ENCODE peak calls at places on chromosomes 2 and 18, in five cellular contexts. One of them, this sample, is unnamed.

GRCh38 chr2:1769703-1770422 is 25.5 kb upstream of the PXDN start:
- DNase-seq in AG04449: no peak
- DNase-seq in body of pancreas: peak
- DNase-seq in A549: peak
- DNase-seq in psoas muscle: peak
- DNase-seq in this sample: peak

GRCh38 chr2:96404446-96405373 is 69.1 kb downstream of the NCAPH start:
- DNase-seq in AG04449: no peak
- DNase-seq in body of pancreas: peak
- DNase-seq in A549: no peak
- DNase-seq in psoas muscle: peak
- DNase-seq in this sample: no peak

GRCh38 chr2:219538488-219539294 is 4.9 kb downstream of the CHPF start:
- DNase-seq in AG04449: no peak
- DNase-seq in body of pancreas: no peak
- DNase-seq in A549: no peak
- DNase-seq in psoas muscle: no peak
- DNase-seq in this sample: no peak

GRCh38 chr2:145100301-145100700 is 580.4 kb upstream of the ZEB2 start:
- DNase-seq in AG04449: no peak
- DNase-seq in body of pancreas: no peak
- DNase-seq in A549: no peak
- DNase-seq in psoas muscle: no peak
- DNase-seq in this sample: no peak

GRCh38 chr2:15782009-15782751 is 158.2 kb upstream of the MYCN start:
- DNase-seq in AG04449: no peak
- DNase-seq in body of pancreas: no peak
- DNase-seq in A549: peak
- DNase-seq in psoas muscle: no peak
- DNase-seq in this sample: no peak

GRCh38 chr18:28032177-28032576 is 144.8 kb downstream of the CDH2 start:
- DNase-seq in AG04449: no peak
- DNase-seq in body of pancreas: no peak
- DNase-seq in A549: no peak
- DNase-seq in psoas muscle: no peak
- DNase-seq in this sample: no peak

GRCh38 chr2:96138146-96139145 is at the start of gene ASTL:
- DNase-seq in AG04449: no peak
- DNase-seq in body of pancreas: peak
- DNase-seq in A549: peak
- DNase-seq in psoas muscle: peak
- DNase-seq in this sample: no peak

GRCh38 chr2:160061533-160062282 is 707 bp downstream of the PLA2R1 start:
- DNase-seq in AG04449: no peak
- DNase-seq in body of pancreas: no peak
- DNase-seq in A549: no peak
- DNase-seq in psoas muscle: peak
- DNase-seq in this sample: no peak

GRCh38 chr2:149161481-149162225 is 123.2 kb downstream of the LYPD6B start:
- DNase-seq in AG04449: no peak
- DNase-seq in body of pancreas: no peak
- DNase-seq in A549: no peak
- DNase-seq in psoas muscle: no peak
- DNase-seq in this sample: no peak

GRCh38 chr2:120439067-120439368 is 93.1 kb downstream of the INHBB start:
- DNase-seq in AG04449: no peak
- DNase-seq in body of pancreas: no peak
- DNase-seq in A549: no peak
- DNase-seq in psoas muscle: no peak
- DNase-seq in this sample: no peak

GRCh38 chr18:10376735-10377134 is 77.7 kb upstream of the APCDD1 start:
- DNase-seq in AG04449: no peak
- DNase-seq in body of pancreas: no peak
- DNase-seq in A549: no peak
- DNase-seq in psoas muscle: no peak
- DNase-seq in this sample: peak

GRCh38 chr2:60531638-60532216 is 21.7 kb downstream of the BCL11A start:
- DNase-seq in AG04449: no peak
- DNase-seq in body of pancreas: no peak
- DNase-seq in A549: no peak
- DNase-seq in psoas muscle: no peak
- DNase-seq in this sample: no peak
- H3K4me3 ChIP-seq in AG04449: no peak
- H3K4me3 ChIP-seq in body of pancreas: no peak
- H3K4me3 ChIP-seq in A549: no peak
- H3K4me3 ChIP-seq in psoas muscle: no peak
- H3K4me3 ChIP-seq in this sample: no peak

GRCh38 chr18:34726286-34727004 is 16.3 kb downstream of the DTNA start:
- DNase-seq in AG04449: no peak
- DNase-seq in body of pancreas: no peak
- DNase-seq in A549: no peak
- DNase-seq in psoas muscle: no peak
- DNase-seq in this sample: no peak

GRCh38 chr18:34718610-34719009 is 8.5 kb downstream of the DTNA start:
- DNase-seq in AG04449: no peak
- DNase-seq in body of pancreas: no peak
- DNase-seq in A549: no peak
- DNase-seq in psoas muscle: no peak
- DNase-seq in this sample: no peak

GRCh38 chr18:34720220-34720619 is 10.1 kb downstream of the DTNA start:
- DNase-seq in AG04449: no peak
- DNase-seq in body of pancreas: no peak
- DNase-seq in A549: no peak
- DNase-seq in psoas muscle: no peak
- DNase-seq in this sample: no peak

GRCh38 chr18:34723143-34723542 is 13.0 kb downstream of the DTNA start:
- DNase-seq in AG04449: no peak
- DNase-seq in body of pancreas: no peak
- DNase-seq in A549: no peak
- DNase-seq in psoas muscle: no peak
- DNase-seq in this sample: no peak
- TF ChIP-seq CTCF in AG04449: no peak
- TF ChIP-seq CTCF in body of pancreas: no peak
- TF ChIP-seq CTCF in A549: no peak
- TF ChIP-seq CTCF in psoas muscle: no peak
- TF ChIP-seq CTCF in this sample: no peak

GRCh38 chr2:177763532-177764265 is 308.9 kb downstream of the PDE11A start:
- DNase-seq in AG04449: no peak
- DNase-seq in body of pancreas: peak
- DNase-seq in A549: peak
- DNase-seq in psoas muscle: peak
- DNase-seq in this sample: no peak
- H3K4me3 ChIP-seq in AG04449: no peak
- H3K4me3 ChIP-seq in body of pancreas: no peak
- H3K4me3 ChIP-seq in A549: no peak
- H3K4me3 ChIP-seq in psoas muscle: no peak
- H3K4me3 ChIP-seq in this sample: no peak

DNA sequence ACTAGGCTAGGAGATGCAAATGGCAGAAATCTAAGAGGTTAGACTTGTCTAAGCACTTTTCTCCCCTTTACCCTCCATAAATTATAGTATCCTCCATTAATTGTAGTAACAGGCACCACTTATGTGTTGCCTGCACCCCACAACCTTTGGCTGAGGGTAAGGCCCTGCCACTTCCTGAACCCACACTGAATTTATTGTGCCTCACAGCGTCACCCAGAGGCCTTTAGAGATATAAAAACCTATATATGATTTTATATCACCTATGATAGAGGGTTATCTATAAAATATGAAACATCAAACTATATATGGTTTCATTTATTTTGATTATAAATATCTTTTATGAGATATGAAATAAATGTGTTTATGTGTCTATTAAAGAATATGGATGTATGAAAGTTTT is 2.6 kb downstream of the UGT1A9 start:
- DNase-seq in AG04449: no peak
- DNase-seq in body of pancreas: no peak
- DNase-seq in A549: no peak
- DNase-seq in psoas muscle: no peak
- DNase-seq in this sample: no peak
- TF ChIP-seq CTCF in AG04449: no peak
- TF ChIP-seq CTCF in body of pancreas: no peak
- TF ChIP-seq CTCF in A549: no peak
- TF ChIP-seq CTCF in psoas muscle: no peak
- TF ChIP-seq CTCF in this sample: no peak

GRCh38 chr2:65040414-65041261 is 15.6 kb upstream of the CEP68 start:
- DNase-seq in AG04449: no peak
- DNase-seq in body of pancreas: peak
- DNase-seq in A549: peak
- DNase-seq in psoas muscle: peak
- DNase-seq in this sample: peak
- H3K4me3 ChIP-seq in AG04449: peak
- H3K4me3 ChIP-seq in body of pancreas: no peak
- H3K4me3 ChIP-seq in A549: no peak
- H3K4me3 ChIP-seq in psoas muscle: peak
- H3K4me3 ChIP-seq in this sample: no peak

GRCh38 chr2:210363261-210363660 is 48.3 kb upstream of the MYL1 start:
- DNase-seq in AG04449: no peak
- DNase-seq in body of pancreas: no peak
- DNase-seq in A549: peak
- DNase-seq in psoas muscle: no peak
- DNase-seq in this sample: no peak
- TF ChIP-seq CTCF in AG04449: no peak
- TF ChIP-seq CTCF in body of pancreas: no peak
- TF ChIP-seq CTCF in A549: no peak
- TF ChIP-seq CTCF in psoas muscle: peak
- TF ChIP-seq CTCF in this sample: no peak

GRCh38 chr2:205806126-205806905 is 124.0 kb downstream of the NRP2 start:
- DNase-seq in AG04449: no peak
- DNase-seq in body of pancreas: peak
- DNase-seq in A549: peak
- DNase-seq in psoas muscle: no peak
- DNase-seq in this sample: no peak
- H3K4me3 ChIP-seq in AG04449: no peak
- H3K4me3 ChIP-seq in body of pancreas: no peak
- H3K4me3 ChIP-seq in A549: no peak
- H3K4me3 ChIP-seq in psoas muscle: no peak
- H3K4me3 ChIP-seq in this sample: no peak

This sample was measured in HFF-Myc.